ENCODE peak calls at places on chromosome 14, in nine cellular contexts. One of them, this sample, is unnamed.

GRCh38 chr14:55938249-55938791 is 179.9 kb upstream of the PELI2 start:
- DNase-seq in EL: peak
- DNase-seq in NCI-H345: peak
- DNase-seq in effector memory CD4-positive, alpha-beta T cell: no peak
- DNase-seq in body of pancreas: no peak
- DNase-seq in ecto neural progenitor cell: no peak
- DNase-seq in choroid plexus epithelial cell: no peak
- DNase-seq in MCF 10A: peak
- DNase-seq in NCI-H1092 treated with DMSO at 0.1 percent for 48 hours: peak
- DNase-seq in this sample: peak

GRCh38 chr14:64198486-64198885 is 95.7 kb downstream of the ESR2 start:
- DNase-seq in ecto neural progenitor cell: no peak
- DNase-seq in effector memory CD4-positive, alpha-beta T cell: no peak
- DNase-seq in choroid plexus epithelial cell: no peak
- DNase-seq in NCI-H345: no peak
- DNase-seq in body of pancreas: no peak
- DNase-seq in MCF 10A: no peak
- DNase-seq in NCI-H1092 treated with DMSO at 0.1 percent for 48 hours: no peak
- DNase-seq in EL: no peak
- DNase-seq in this sample: no peak

GRCh38 chr14:34356267-34356660 is 105.8 kb downstream of the SPTSSA start:
- DNase-seq in body of pancreas: no peak
- DNase-seq in effector memory CD4-positive, alpha-beta T cell: no peak
- DNase-seq in EL: peak
- DNase-seq in NCI-H345: no peak
- DNase-seq in ecto neural progenitor cell: no peak
- DNase-seq in choroid plexus epithelial cell: peak
- DNase-seq in MCF 10A: peak
- DNase-seq in NCI-H1092 treated with DMSO at 0.1 percent for 48 hours: no peak
- DNase-seq in this sample: no peak

GRCh38 chr14:58772814-58773620 is 135.3 kb downstream of the DACT1 start:
- DNase-seq in body of pancreas: no peak
- DNase-seq in NCI-H345: no peak
- DNase-seq in EL: no peak
- DNase-seq in ecto neural progenitor cell: peak
- DNase-seq in choroid plexus epithelial cell: peak
- DNase-seq in NCI-H1092 treated with DMSO at 0.1 percent for 48 hours: no peak
- DNase-seq in MCF 10A: no peak
- DNase-seq in effector memory CD4-positive, alpha-beta T cell: no peak
- DNase-seq in this sample: no peak

GRCh38 chr14:83085141-83085540 is 1551.5 kb upstream of the SEL1L start:
- DNase-seq in NCI-H1092 treated with DMSO at 0.1 percent for 48 hours: no peak
- DNase-seq in choroid plexus epithelial cell: no peak
- DNase-seq in MCF 10A: no peak
- DNase-seq in EL: no peak
- DNase-seq in NCI-H345: no peak
- DNase-seq in ecto neural progenitor cell: no peak
- DNase-seq in body of pancreas: no peak
- DNase-seq in effector memory CD4-positive, alpha-beta T cell: no peak
- DNase-seq in this sample: no peak

GRCh38 chr14:76153919-76154318 is 2.2 kb downstream of the GPATCH2L start:
- DNase-seq in choroid plexus epithelial cell: no peak
- DNase-seq in NCI-H1092 treated with DMSO at 0.1 percent for 48 hours: no peak
- DNase-seq in body of pancreas: no peak
- DNase-seq in EL: no peak
- DNase-seq in ecto neural progenitor cell: no peak
- DNase-seq in effector memory CD4-positive, alpha-beta T cell: no peak
- DNase-seq in NCI-H345: no peak
- DNase-seq in MCF 10A: no peak
- DNase-seq in this sample: no peak

GRCh38 chr14:102644523-102644922 is 52.1 kb downstream of the RCOR1 start:
- DNase-seq in MCF 10A: no peak
- DNase-seq in EL: no peak
- DNase-seq in ecto neural progenitor cell: no peak
- DNase-seq in choroid plexus epithelial cell: no peak
- DNase-seq in NCI-H345: no peak
- DNase-seq in effector memory CD4-positive, alpha-beta T cell: no peak
- DNase-seq in NCI-H1092 treated with DMSO at 0.1 percent for 48 hours: no peak
- DNase-seq in body of pancreas: no peak
- DNase-seq in this sample: no peak

GRCh38 chr14:89466460-89466859 is 49.4 kb upstream of the FOXN3 start:
- DNase-seq in NCI-H345: no peak
- DNase-seq in choroid plexus epithelial cell: peak
- DNase-seq in body of pancreas: peak
- DNase-seq in effector memory CD4-positive, alpha-beta T cell: no peak
- DNase-seq in EL: no peak
- DNase-seq in NCI-H1092 treated with DMSO at 0.1 percent for 48 hours: no peak
- DNase-seq in ecto neural progenitor cell: no peak
- DNase-seq in MCF 10A: no peak
- DNase-seq in this sample: no peak

GRCh38 chr14:74324945-74325361 is 22.2 kb upstream of the ABCD4 start:
- DNase-seq in ecto neural progenitor cell: peak
- DNase-seq in body of pancreas: peak
- DNase-seq in NCI-H1092 treated with DMSO at 0.1 percent for 48 hours: no peak
- DNase-seq in EL: peak
- DNase-seq in MCF 10A: peak
- DNase-seq in choroid plexus epithelial cell: peak
- DNase-seq in NCI-H345: peak
- DNase-seq in effector memory CD4-positive, alpha-beta T cell: no peak
- DNase-seq in this sample: no peak

GRCh38 chr14:81286574-81287370 is 66.0 kb upstream of the GTF2A1 start:
- DNase-seq in choroid plexus epithelial cell: no peak
- DNase-seq in ecto neural progenitor cell: no peak
- DNase-seq in NCI-H345: no peak
- DNase-seq in body of pancreas: no peak
- DNase-seq in MCF 10A: no peak
- DNase-seq in EL: no peak
- DNase-seq in effector memory CD4-positive, alpha-beta T cell: no peak
- DNase-seq in NCI-H1092 treated with DMSO at 0.1 percent for 48 hours: no peak
- DNase-seq in this sample: no peak

GRCh38 chr14:77889971-77890442 is 90.1 kb downstream of the ADCK1 start:
- DNase-seq in NCI-H1092 treated with DMSO at 0.1 percent for 48 hours: no peak
- DNase-seq in NCI-H345: no peak
- DNase-seq in EL: peak
- DNase-seq in choroid plexus epithelial cell: peak
- DNase-seq in effector memory CD4-positive, alpha-beta T cell: no peak
- DNase-seq in body of pancreas: no peak
- DNase-seq in ecto neural progenitor cell: no peak
- DNase-seq in MCF 10A: peak
- DNase-seq in this sample: no peak

GRCh38 chr14:91303091-91303923 is 58.8 kb upstream of the GPR68 start:
- DNase-seq in NCI-H345: no peak
- DNase-seq in MCF 10A: peak
- DNase-seq in ecto neural progenitor cell: peak
- DNase-seq in body of pancreas: peak
- DNase-seq in EL: peak
- DNase-seq in NCI-H1092 treated with DMSO at 0.1 percent for 48 hours: no peak
- DNase-seq in effector memory CD4-positive, alpha-beta T cell: no peak
- DNase-seq in choroid plexus epithelial cell: peak
- DNase-seq in this sample: no peak

GRCh38 chr14:68018598-68018997 is 199.0 kb downstream of the RAD51B start:
- DNase-seq in NCI-H345: no peak
- DNase-seq in MCF 10A: no peak
- DNase-seq in ecto neural progenitor cell: no peak
- DNase-seq in NCI-H1092 treated with DMSO at 0.1 percent for 48 hours: no peak
- DNase-seq in body of pancreas: no peak
- DNase-seq in EL: peak
- DNase-seq in choroid plexus epithelial cell: no peak
- DNase-seq in effector memory CD4-positive, alpha-beta T cell: no peak
- DNase-seq in this sample: no peak

GRCh38 chr14:102472815-102473158 is 36.8 kb downstream of the ANKRD9 start:
- DNase-seq in ecto neural progenitor cell: no peak
- DNase-seq in body of pancreas: no peak
- DNase-seq in NCI-H1092 treated with DMSO at 0.1 percent for 48 hours: no peak
- DNase-seq in effector memory CD4-positive, alpha-beta T cell: no peak
- DNase-seq in EL: no peak
- DNase-seq in NCI-H345: no peak
- DNase-seq in MCF 10A: no peak
- DNase-seq in choroid plexus epithelial cell: no peak
- DNase-seq in this sample: no peak

GRCh38 chr14:58415636-58416559 is 11.4 kb downstream of the TIMM9 start:
- DNase-seq in effector memory CD4-positive, alpha-beta T cell: no peak
- DNase-seq in MCF 10A: no peak
- DNase-seq in ecto neural progenitor cell: no peak
- DNase-seq in EL: no peak
- DNase-seq in choroid plexus epithelial cell: no peak
- DNase-seq in body of pancreas: no peak
- DNase-seq in NCI-H345: no peak
- DNase-seq in NCI-H1092 treated with DMSO at 0.1 percent for 48 hours: no peak
- DNase-seq in this sample: no peak

GRCh38 chr14:60257862-60258261 is 8.8 kb downstream of the PPM1A start:
- DNase-seq in ecto neural progenitor cell: no peak
- DNase-seq in NCI-H1092 treated with DMSO at 0.1 percent for 48 hours: no peak
- DNase-seq in EL: no peak
- DNase-seq in MCF 10A: no peak
- DNase-seq in NCI-H345: no peak
- DNase-seq in choroid plexus epithelial cell: no peak
- DNase-seq in effector memory CD4-positive, alpha-beta T cell: no peak
- DNase-seq in body of pancreas: no peak
- DNase-seq in this sample: no peak

GRCh38 chr14:90539996-90540395 is 143.2 kb downstream of the CALM1 start:
- DNase-seq in MCF 10A: no peak
- DNase-seq in ecto neural progenitor cell: no peak
- DNase-seq in effector memory CD4-positive, alpha-beta T cell: no peak
- DNase-seq in NCI-H345: no peak
- DNase-seq in choroid plexus epithelial cell: no peak
- DNase-seq in body of pancreas: no peak
- DNase-seq in NCI-H1092 treated with DMSO at 0.1 percent for 48 hours: no peak
- DNase-seq in EL: no peak
- DNase-seq in this sample: no peak

GRCh38 chr14:101242442-101243385 is 318.6 kb upstream of the DIO3 start:
- DNase-seq in MCF 10A: no peak
- DNase-seq in EL: no peak
- DNase-seq in effector memory CD4-positive, alpha-beta T cell: no peak
- DNase-seq in NCI-H345: no peak
- DNase-seq in ecto neural progenitor cell: peak
- DNase-seq in choroid plexus epithelial cell: no peak
- DNase-seq in body of pancreas: no peak
- DNase-seq in NCI-H1092 treated with DMSO at 0.1 percent for 48 hours: no peak
- DNase-seq in this sample: no peak